ENCODE peak calls at places on chromosome 14, in five cellular contexts. M is K562, G is HepG2, Q is H1, D is GM12878. C is an unnamed sample. For H3K4me1, the result is how much of the 10 kb centered on the place peaks cover.

GRCh38 chr14:24427537-24428508 is 1.6 kb downstream of the CBLN3 start:
- DNase-seq in M (no peak), G (peak), Q (no peak), D (no peak), C (no peak)

GRCh38 chr14:56325251-56325839 is 207.1 kb downstream of the PELI2 start:
- DNase-seq in M (no peak), G (no peak), Q (no peak), D (no peak), C (no peak)

GRCh38 chr14:94115631-94116030 is 5.1 kb downstream of the IFI27 start:
- DNase-seq in M (no peak), G (no peak), Q (no peak), D (no peak), C (no peak)

GRCh38 chr14:71175491-71175890 is 268.2 kb downstream of the PCNX1 start:
- DNase-seq in M (no peak), G (no peak), Q (no peak), D (no peak), C (no peak)

GRCh38 chr14:77122555-77123125 is 19.0 kb downstream of the ZDHHC22 start:
- DNase-seq in M (no peak), G (no peak), Q (no peak), D (no peak), C (no peak)

GRCh38 chr14:106277503-106277902 is 751.1 kb downstream of the TMEM121 start:
- DNase-seq in M (peak), G (peak), Q (no peak), D (no peak), C (no peak)

GRCh38 chr14:106843376-106843775 is 1317.0 kb downstream of the TMEM121 start:
- DNase-seq in M (no peak), G (no peak), Q (no peak), D (no peak), C (no peak)

GRCh38 chr14:73283592-73284379 is 46.5 kb downstream of the PAPLN start:
- DNase-seq in M (no peak), G (no peak), Q (peak), D (no peak), C (peak)

GRCh38 chr14:25042362-25043299 is 7.3 kb downstream of the STXBP6 start:
- DNase-seq in M (peak), G (peak), Q (no peak), D (no peak), C (peak)

GRCh38 chr14:36524220-36524837 is 4.3 kb upstream of the NKX2-1 start:
- DNase-seq in M (no peak), G (no peak), Q (no peak), D (no peak), C (peak)

GRCh38 chr14:104973215-104974145 is 4.7 kb downstream of the AHNAK2 start:
- DNase-seq in M (no peak), G (no peak), Q (peak), D (no peak), C (no peak)

GRCh38 chr14:21093769-21094681 is 4.4 kb downstream of the ZNF219 start:
- DNase-seq in M (no peak), G (no peak), Q (no peak), D (no peak), C (peak)

GRCh38 chr14:36430662-36431084 is 89.4 kb downstream of the NKX2-1 start:
- DNase-seq in M (no peak), G (no peak), Q (no peak), D (no peak), C (no peak)

GRCh38 chr14:103854017-103854808 is 6.8 kb upstream of the PPP1R13B start:
- DNase-seq in M (no peak), G (no peak), Q (no peak), D (no peak), C (no peak)

GRCh38 chr14:37889087-37889486 is 293.7 kb downstream of the TTC6 start:
- DNase-seq in M (no peak), G (peak), Q (no peak), D (no peak), C (no peak)

GRCh38 chr14:22976620-22977433 is 5.5 kb downstream of the AJUBA start:
- DNase-seq in M (peak), G (peak), Q (no peak), D (no peak), C (peak)

DNA sequence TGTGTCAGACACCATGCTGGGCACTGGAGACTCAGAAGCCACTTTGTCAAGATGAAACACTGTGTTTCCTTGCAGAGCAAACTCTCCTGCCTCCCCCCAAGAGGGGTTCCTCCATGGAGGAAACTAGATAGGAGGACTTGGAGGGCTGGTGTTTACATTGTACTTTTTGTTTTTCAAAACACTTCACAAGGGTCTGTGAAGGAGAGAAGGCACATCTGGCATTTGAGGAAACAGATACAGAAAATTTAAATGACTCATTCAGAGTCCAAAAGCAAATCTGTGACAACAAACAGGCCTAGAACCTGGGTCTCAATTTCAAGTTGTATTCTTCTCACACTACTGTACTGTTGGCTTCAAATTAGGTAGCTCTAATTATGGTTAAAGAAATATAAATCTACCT is 6.8 kb upstream of the CDKL1 start:
- DNase-seq in M (no peak), G (no peak), Q (no peak), D (no peak), C (no peak)
- TF ChIP-seq CREB1 in M (no peak), G (no peak), Q (no peak), D (no peak), C (no peak)

DNA sequence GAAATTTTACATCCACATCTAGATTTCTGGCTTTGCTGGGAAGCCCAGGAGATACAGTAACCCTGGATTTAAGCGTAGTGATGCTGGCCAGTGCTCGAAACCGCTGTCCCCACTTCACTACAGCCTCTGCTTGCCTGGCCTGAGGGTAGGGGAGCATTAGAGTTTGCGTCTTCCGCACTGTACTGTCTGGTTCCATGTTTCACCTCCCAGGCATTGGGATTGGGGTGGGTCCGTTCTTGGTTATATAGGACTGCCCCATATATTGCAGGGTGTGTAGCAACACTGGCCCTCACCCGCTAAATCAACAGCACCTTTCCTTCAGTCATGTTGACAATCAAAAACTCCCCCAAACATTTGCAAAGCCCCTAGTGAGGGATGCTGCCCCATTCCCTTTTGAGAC is 240.8 kb downstream of the ZFP36L1 start:
- DNase-seq in M (no peak), G (no peak), Q (no peak), D (no peak), C (no peak)
- H3K4me1 ChIP-seq in M (under half), G (under half), Q (under half), D (under half), C (under half)

DNA sequence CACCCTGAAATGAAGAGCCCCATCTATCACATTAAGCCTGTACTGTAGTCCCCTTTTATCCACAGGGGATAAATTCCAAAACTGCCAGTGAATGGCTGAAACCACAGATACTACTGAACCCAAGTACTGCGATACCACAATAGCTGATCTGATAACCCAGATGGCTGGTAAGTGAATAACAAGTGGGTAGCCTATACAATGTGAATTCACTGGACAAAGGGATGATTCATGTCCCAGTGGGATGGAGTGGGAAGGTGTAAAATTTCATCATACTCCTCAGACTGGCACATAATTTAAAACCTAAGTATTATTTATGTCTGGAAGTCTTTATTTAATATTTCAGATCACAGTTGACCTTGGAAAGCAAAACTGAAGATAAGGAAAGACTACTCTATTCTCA is 201.3 kb downstream of the GPHN start:
- DNase-seq in M (no peak), G (peak), Q (no peak), D (no peak), C (no peak)
- TF ChIP-seq CREB1 in M (no peak), G (no peak), Q (no peak), D (no peak), C (no peak)

DNA sequence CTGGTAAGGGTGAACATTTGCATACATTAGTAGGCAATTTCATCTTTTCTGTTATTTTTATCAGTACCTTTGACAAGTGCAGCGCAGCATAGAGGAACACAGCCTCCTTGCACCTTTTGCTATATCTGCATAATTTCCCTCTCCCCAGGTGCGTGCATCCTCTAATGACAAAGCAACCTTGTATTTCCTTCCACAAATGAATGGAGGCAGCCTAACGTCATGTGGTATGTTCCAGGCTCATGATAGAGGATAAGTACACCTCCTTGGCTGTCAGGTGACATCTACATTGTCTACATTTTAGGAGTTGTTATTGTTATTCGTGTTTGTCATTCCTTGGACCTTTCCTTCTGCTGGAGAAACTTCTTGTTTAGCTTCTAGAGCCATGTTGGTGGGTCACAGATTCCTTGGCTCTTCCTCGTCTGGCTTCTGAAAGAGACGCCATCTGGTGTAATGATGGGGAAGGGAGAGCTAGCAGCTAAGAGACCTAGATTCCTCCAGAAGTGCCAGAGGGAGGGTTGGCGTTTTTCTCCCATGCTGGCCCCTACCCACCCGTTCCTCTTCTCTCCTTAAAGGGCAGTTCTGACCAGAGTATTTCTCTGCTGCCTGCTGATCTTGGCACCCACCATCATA is 37.0 kb downstream of the EVL start:
- DNase-seq in M (no peak), G (no peak), Q (no peak), D (no peak), C (peak)
- H3K4me1 ChIP-seq in M (under half), G (under half), Q (under half), D (under half), C (under half)

DNA sequence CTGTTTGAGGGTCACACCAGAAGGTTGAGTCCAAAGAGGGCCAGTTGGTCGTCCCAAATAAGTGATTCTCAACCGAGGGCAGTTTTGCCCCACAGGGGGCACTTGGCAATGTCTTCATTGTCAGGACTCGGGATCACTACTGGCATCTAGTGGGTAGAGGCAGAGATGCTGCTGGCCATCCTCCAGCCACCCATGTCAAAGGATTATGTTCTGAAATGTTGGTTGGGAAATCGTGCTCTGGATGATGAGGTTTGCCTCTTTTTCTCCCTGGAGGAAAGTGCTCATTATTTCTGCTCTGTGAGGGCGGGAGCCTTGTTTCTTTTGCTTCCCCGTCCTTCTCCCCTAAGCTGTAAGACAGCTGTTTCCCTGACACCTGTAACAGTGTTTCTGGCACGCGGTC is 3.6 kb downstream of the ZNF839 start:
- DNase-seq in M (no peak), G (peak), Q (no peak), D (no peak), C (peak)
- TF ChIP-seq CREB1 in M (no peak), G (no peak), Q (no peak), D (no peak), C (no peak)